ENCODE peak calls at places on chromosome 2, in four cellular contexts. B is HepG2, F is GM12878, O is SK-N-SH. Y is an unnamed sample. For H3K4me1, the result is how much of the 10 kb centered on the place peaks cover.

GRCh38 chr2:119809329-119810038 is 49.8 kb downstream of the PTPN4 start:
- DNase-seq in B (no peak), F (no peak), O (no peak), Y (no peak)

GRCh38 chr2:10368491-10369231 is 66.0 kb downstream of the HPCAL1 start:
- DNase-seq in B (peak), F (no peak), O (no peak), Y (no peak)

GRCh38 chr2:86790828-86791561 is at the start of gene CD8A:
- DNase-seq in B (no peak), F (no peak), O (peak), Y (no peak)

GRCh38 chr2:70906439-70907018 is 29.2 kb upstream of the ATP6V1B1 start:
- DNase-seq in B (no peak), F (no peak), O (no peak), Y (no peak)

GRCh38 chr2:68059769-68060525 is 2.9 kb downstream of the C1D start:
- DNase-seq in B (no peak), F (no peak), O (no peak), Y (no peak)

GRCh38 chr2:39217192-39217550 is 26.6 kb downstream of the CDKL4 start:
- DNase-seq in B (no peak), F (no peak), O (no peak), Y (no peak)

GRCh38 chr2:10407841-10408648 is 40.1 kb downstream of the ODC1 start:
- DNase-seq in B (peak), F (peak), O (no peak), Y (peak)

GRCh38 chr2:59664946-59665345 is 888.5 kb downstream of the BCL11A start:
- DNase-seq in B (no peak), F (no peak), O (no peak), Y (no peak)

GRCh38 chr2:81706856-81707255 is 1402.3 kb upstream of the LRRTM1 start:
- DNase-seq in B (no peak), F (no peak), O (no peak), Y (no peak)

GRCh38 chr2:81703831-81704230 is 1399.3 kb upstream of the LRRTM1 start:
- DNase-seq in B (no peak), F (no peak), O (no peak), Y (no peak)
- TF ChIP-seq NFIC in B (no peak), F (no peak), O (no peak), Y (no peak)

DNA sequence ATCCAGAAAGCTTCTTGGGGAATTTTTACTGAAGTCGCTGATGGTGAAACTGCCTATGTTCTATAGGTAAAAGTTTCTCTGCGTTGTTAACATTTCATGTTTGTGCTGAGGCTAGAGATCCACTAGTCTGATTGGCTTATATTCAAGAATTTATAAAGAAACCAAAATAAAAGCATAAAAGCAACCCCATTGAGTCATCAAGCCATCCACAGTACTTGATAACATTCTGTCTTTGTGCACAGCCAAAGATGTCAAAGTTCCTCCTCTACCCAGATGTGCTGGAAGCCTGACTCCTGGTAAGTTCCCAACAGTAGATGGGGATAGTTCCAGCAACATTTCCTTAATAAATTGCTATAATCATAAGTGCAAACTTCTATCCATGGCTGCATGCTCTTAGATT is 107.8 kb downstream of the TANC1 start:
- DNase-seq in B (no peak), F (no peak), O (no peak), Y (no peak)
- H3K4me1 ChIP-seq in B (under half), F (under half), O (under half), Y (under half)

DNA sequence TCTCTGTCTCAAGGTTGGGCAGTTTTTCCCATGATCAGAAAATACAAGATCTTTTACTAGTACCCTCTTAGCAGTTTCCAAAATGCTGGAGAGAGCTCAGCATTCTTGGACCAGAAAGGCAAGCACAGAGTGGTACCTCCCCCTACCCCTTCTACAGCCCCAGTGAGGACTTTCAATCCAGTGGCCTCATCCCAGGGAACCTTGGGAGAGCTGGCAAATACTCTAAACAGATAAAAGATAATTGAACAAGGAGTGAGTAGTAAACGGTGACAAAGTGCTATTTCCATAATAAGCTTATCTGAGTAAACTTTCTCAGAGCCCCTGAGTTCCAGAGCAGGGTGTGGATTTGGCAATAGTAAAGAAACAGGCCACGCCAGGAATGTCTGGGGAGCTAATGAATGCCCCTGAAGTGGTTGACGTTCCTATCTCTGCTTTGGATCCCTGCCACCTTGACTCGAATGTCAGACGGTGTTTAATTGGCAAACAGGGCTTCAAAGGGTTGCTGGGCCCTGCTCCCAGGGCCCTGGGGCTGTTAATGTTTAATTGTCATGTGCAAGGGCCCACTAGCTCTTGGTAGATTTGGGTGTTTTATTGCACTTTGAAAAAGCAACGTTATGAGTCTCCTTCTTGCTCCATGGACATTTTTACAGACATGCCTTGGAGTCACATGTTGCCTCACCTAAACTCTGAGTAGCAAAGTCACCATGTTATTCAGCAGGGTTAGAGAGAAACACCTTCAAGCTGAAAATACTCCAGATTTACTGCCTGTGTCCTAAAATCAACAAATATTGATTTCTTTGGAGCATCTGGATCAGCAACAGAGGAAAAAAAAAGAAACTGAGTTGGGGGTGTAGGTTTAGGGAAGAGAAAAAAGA is 239.9 kb downstream of the CYRIA start:
- DNase-seq in B (peak), F (no peak), O (peak), Y (no peak)
- TF ChIP-seq EP300 in B (peak), F (no peak), O (no peak), Y (no peak)

GRCh38 chr2:216850665-216851327 is 9.1 kb downstream of the TNP1 start:
- DNase-seq in B (no peak), F (no peak), O (no peak), Y (peak)

GRCh38 chr2:216845426-216845825 is 14.4 kb downstream of the TNP1 start:
- DNase-seq in B (no peak), F (no peak), O (no peak), Y (no peak)

GRCh38 chr2:216855079-216855478 is 4.8 kb downstream of the TNP1 start:
- DNase-seq in B (no peak), F (no peak), O (no peak), Y (no peak)

GRCh38 chr2:216855614-216856013 is 4.2 kb downstream of the TNP1 start:
- DNase-seq in B (no peak), F (no peak), O (no peak), Y (no peak)

DNA sequence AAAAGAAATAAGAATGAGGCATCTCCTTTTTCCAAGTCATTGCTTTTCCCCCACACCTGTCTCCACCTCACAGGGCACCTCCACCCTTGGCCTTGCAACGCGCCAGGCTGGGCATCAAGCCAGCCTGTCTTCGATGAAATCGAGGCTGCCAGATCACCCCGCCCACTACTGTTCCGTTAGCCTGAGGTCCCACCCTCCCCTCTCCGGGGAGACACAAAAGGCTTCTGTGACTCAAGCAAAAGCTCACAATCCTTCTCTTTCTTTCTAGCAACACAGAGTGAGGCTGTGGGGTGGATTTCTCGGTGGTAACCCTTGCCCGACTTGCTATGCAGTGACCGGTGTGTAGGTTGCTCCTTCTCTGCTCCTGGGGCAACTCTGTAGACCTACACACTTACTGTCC is 9.9 kb downstream of the TNP1 start:
- DNase-seq in B (no peak), F (no peak), O (no peak), Y (peak)
- TF ChIP-seq NFIC in B (no peak), F (no peak), O (no peak), Y (peak)

GRCh38 chr2:284896-285492 is 2.9 kb downstream of the ALKAL2 start:
- DNase-seq in B (no peak), F (no peak), O (no peak), Y (no peak)
- H3K4me1 ChIP-seq in B (under half), F (under half), O (under half), Y (under half)

DNA sequence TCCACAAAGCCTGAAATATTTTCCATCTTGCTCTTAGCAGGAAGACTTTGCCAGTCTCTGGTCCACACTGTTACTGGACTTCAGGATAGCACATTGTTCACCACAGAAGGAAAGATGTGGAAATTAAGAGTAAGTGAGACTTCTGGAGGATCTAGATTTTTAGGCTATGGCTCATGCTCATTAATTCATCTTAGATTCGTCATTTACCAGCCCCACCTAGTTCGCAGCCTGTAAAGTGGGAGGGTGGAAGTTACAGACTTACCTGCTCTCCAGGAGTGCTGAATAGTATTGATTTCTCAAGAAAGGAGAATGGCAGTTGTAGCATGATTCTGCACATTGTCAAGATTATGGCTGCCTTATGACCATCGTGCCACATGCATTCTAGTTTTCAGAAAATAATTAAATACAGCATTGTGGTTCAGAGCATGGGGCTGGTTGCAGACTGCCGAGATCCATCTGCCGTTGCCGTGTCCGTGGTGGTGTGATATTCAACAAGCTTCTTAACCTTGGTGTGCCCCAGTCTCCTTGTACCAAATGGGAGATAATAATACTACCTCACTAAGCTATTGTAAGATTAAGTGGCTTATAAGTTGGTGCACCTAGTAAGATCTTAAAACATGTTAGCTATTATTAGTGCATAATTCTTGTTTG is 56.8 kb downstream of the RNF144A start:
- DNase-seq in B (no peak), F (no peak), O (no peak), Y (no peak)
- TF ChIP-seq EP300 in B (no peak), F (no peak), O (no peak), Y (no peak)

GRCh38 chr2:27100036-27100435 is 13.5 kb downstream of the KHK start:
- DNase-seq in B (no peak), F (no peak), O (peak), Y (no peak)
- TF ChIP-seq NFIC in B (no peak), F (no peak), O (no peak), Y (no peak)

GRCh38 chr2:8480936-8481335 is 200.9 kb upstream of the ID2 start:
- DNase-seq in B (no peak), F (no peak), O (no peak), Y (no peak)

GRCh38 chr2:8479298-8479697 is 202.6 kb upstream of the ID2 start:
- DNase-seq in B (no peak), F (no peak), O (peak), Y (no peak)

GRCh38 chr2:8484502-8485283 is 197.2 kb upstream of the ID2 start:
- DNase-seq in B (no peak), F (no peak), O (no peak), Y (no peak)

GRCh38 chr2:8481463-8482009 is 200.3 kb upstream of the ID2 start:
- DNase-seq in B (no peak), F (peak), O (no peak), Y (no peak)

GRCh38 chr2:8482432-8482831 is 199.4 kb upstream of the ID2 start:
- DNase-seq in B (no peak), F (no peak), O (no peak), Y (no peak)
- H3K4me1 ChIP-seq in B (under half), F (under half), O (under half), Y (under half)